ENCODE peak calls at places on chromosome 2, in five cellular contexts. O is NCI-H1105 treated with DMSO at 0.1 percent for 48 hours, K is cardiac muscle cell, Y is foreskin fibroblast, H is cerebellum. E is an unnamed sample.

GRCh38 chr2:207149253-207150213 is 16.2 kb downstream of the KLF7 start:
- DNase-seq in O (no peak), K (peak; percentile 66), Y (no peak), H (peak; percentile 55), E (peak; percentile 65)

GRCh38 chr2:109527846-109528705 is 85.7 kb downstream of the SEPTIN10 start:
- DNase-seq in O (no peak), K (no peak), Y (no peak), H (no peak), E (no peak)

GRCh38 chr2:203002054-203002821 is 12.4 kb upstream of the NBEAL1 start:
- DNase-seq in O (no peak), K (no peak), Y (no peak), H (no peak), E (no peak)

GRCh38 chr2:45607701-45608100 is 3.4 kb downstream of the SRBD1 start:
- DNase-seq in O (no peak), K (peak; percentile 44), Y (no peak), H (no peak), E (no peak)

GRCh38 chr2:204019572-204020501 is 83.3 kb downstream of the ICOS start:
- DNase-seq in O (no peak), K (no peak), Y (peak; percentile 14), H (no peak), E (no peak)

GRCh38 chr2:15780234-15780633 is 160.1 kb upstream of the MYCN start:
- DNase-seq in O (no peak), K (no peak), Y (no peak), H (no peak), E (no peak)

GRCh38 chr2:39150890-39151497 is 30.1 kb upstream of the SOS1 start:
- DNase-seq in O (no peak), K (no peak), Y (peak; percentile 32), H (no peak), E (no peak)

GRCh38 chr2:151306621-151307020 is 17.2 kb upstream of the NMI start:
- DNase-seq in O (no peak), K (peak; percentile 85), Y (peak; percentile 62), H (no peak), E (peak; percentile 87)

GRCh38 chr2:173775440-173775839 is 189.7 kb downstream of the SP3 start:
- DNase-seq in O (no peak), K (no peak), Y (no peak), H (no peak), E (no peak)

GRCh38 chr2:60520477-60520876 is 33.0 kb downstream of the BCL11A start:
- DNase-seq in O (no peak), K (no peak), Y (no peak), H (no peak), E (peak; percentile 62)

GRCh38 chr2:191721331-191721730 is 43.4 kb downstream of the NABP1 start:
- DNase-seq in O (no peak), K (no peak), Y (no peak), H (no peak), E (no peak)

GRCh38 chr2:129604560-129604959 is 374.9 kb upstream of the RAB6C start:
- DNase-seq in O (no peak), K (no peak), Y (no peak), H (no peak), E (no peak)

GRCh38 chr2:236715511-236715961 is 145.9 kb downstream of the ACKR3 start:
- DNase-seq in O (no peak), K (peak; percentile 32), Y (no peak), H (no peak), E (peak; percentile 34)